ENCODE peak calls at places on chromosomes 16 and 17, in four cellular contexts. X, Z, R and G are unnamed samples. For H3K9me3, the result is how much of the 10 kb centered on the place peaks cover.

GRCh38 chr17:76382803-76383644 is 1.4 kb upstream of the SPHK1 start:
- DNase-seq in X (no peak), Z (no peak), R (no peak), G (peak)

GRCh38 chr17:64614266-64615011 is 47.7 kb downstream of the SMURF2 start:
- DNase-seq in X (no peak), Z (no peak), R (no peak), G (no peak)

GRCh38 chr17:39772415-39772814 is 34.7 kb downstream of the GRB7 start:
- DNase-seq in X (no peak), Z (no peak), R (no peak), G (no peak)

GRCh38 chr17:76458580-76459490 is 5.9 kb upstream of the UBE2O start:
- DNase-seq in X (no peak), Z (no peak), R (peak), G (no peak)

GRCh38 chr16:14151256-14152030 is 80.3 kb downstream of the MRTFB start:
- DNase-seq in X (no peak), Z (no peak), R (peak), G (no peak)

GRCh38 chr16:85211247-85211910 is 99.1 kb upstream of the CIBAR2 start:
- DNase-seq in X (no peak), Z (no peak), R (no peak), G (no peak)

GRCh38 chr17:31571124-31571892 is 179.8 kb downstream of the RAB11FIP4 start:
- DNase-seq in X (no peak), Z (peak), R (peak), G (no peak)

GRCh38 chr17:38451840-38452529 is 23.7 kb downstream of the ARHGAP23 start:
- DNase-seq in X (no peak), Z (no peak), R (peak), G (no peak)

GRCh38 chr17:4208228-4208627 is 55.6 kb downstream of the ANKFY1 start:
- DNase-seq in X (no peak), Z (no peak), R (no peak), G (no peak)

GRCh38 chr16:63346000-63346399 is 1309.8 kb upstream of the CDH8 start:
- DNase-seq in X (no peak), Z (no peak), R (no peak), G (no peak)

GRCh38 chr16:80260906-80261311 is 279.9 kb upstream of the DYNLRB2 start:
- DNase-seq in X (no peak), Z (no peak), R (no peak), G (no peak)

GRCh38 chr17:41678411-41678906 is 10.2 kb upstream of the EIF1 start:
- DNase-seq in X (no peak), Z (peak), R (no peak), G (no peak)

GRCh38 chr16:1343428-1344242 is 8.0 kb downstream of the TSR3 start:
- DNase-seq in X (no peak), Z (no peak), R (no peak), G (no peak)

GRCh38 chr17:3915642-3916012 is 638 bp downstream of the P2RX1 start:
- DNase-seq in X (no peak), Z (no peak), R (no peak), G (no peak)

GRCh38 chr17:40092581-40092980 is 7.8 kb downstream of the NR1D1 start:
- DNase-seq in X (no peak), Z (no peak), R (no peak), G (no peak)

GRCh38 chr17:28950017-28950751 is 1.1 kb downstream of the PHF12 start:
- DNase-seq in X (no peak), Z (peak), R (peak), G (peak)

GRCh38 chr16:77219437-77219836 is 20.2 kb downstream of the SYCE1L start:
- DNase-seq in X (no peak), Z (no peak), R (no peak), G (no peak)

GRCh38 chr16:77225182-77225581 is 26.0 kb downstream of the SYCE1L start:
- DNase-seq in X (no peak), Z (no peak), R (no peak), G (no peak)

GRCh38 chr16:77220427-77220826 is 21.2 kb downstream of the SYCE1L start:
- DNase-seq in X (no peak), Z (no peak), R (no peak), G (no peak)

GRCh38 chr16:77223184-77223583 is 24.0 kb downstream of the SYCE1L start:
- DNase-seq in X (no peak), Z (no peak), R (no peak), G (no peak)

DNA sequence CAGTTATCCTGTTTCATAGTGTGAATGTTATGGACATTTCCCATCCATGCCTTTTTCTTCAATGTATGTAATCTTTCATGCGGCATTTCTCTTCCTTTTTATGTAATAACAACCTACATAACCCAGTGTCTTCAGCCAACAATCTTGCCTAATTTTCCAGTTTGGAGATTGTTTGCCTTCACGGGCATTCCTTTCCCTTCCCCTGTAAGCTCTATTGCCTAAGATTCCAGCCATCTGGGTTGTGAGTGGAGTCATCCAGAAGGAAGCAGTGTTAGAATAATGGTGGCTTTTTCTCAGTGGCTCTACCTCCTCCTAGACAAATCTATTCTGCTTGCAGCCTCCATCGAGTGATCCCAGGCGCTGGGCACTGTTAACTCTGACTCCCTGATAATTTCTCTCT is 22.3 kb downstream of the SYCE1L start:
- DNase-seq in X (no peak), Z (no peak), R (no peak), G (no peak)
- TF ChIP-seq CTCF in X (no peak), Z (no peak), R (no peak), G (no peak)

GRCh38 chr17:22492331-22492730 is 800.0 kb downstream of the KCNJ18 start:
- DNase-seq in X (no peak), Z (no peak), R (no peak), G (no peak)

GRCh38 chr17:22484826-22485225 is 792.5 kb downstream of the KCNJ18 start:
- DNase-seq in X (no peak), Z (no peak), R (no peak), G (no peak)

DNA sequence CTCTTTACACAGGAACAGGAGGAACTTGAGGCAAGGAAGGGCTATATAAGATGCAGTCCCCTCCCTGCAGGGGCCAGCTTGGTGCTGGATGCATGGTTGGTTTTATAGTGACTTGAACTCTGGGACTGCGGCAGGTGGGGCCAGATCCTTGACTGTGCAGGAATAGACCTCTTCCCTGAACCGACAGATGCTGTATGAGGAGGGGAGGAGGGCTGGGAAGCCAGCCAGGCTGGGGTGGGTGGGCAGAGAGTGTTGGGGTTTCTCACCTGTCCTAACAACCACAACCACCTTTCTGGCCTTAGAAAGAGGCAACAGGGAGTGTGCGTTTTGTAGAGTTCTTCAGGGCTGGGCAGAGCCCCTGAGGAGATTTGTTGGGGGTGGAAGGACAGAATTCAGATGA is 798.1 kb downstream of the KCNJ18 start:
- DNase-seq in X (no peak), Z (no peak), R (no peak), G (no peak)
- H3K9me3 ChIP-seq in X (under half), Z (under half), R (under half), G (under half)

DNA sequence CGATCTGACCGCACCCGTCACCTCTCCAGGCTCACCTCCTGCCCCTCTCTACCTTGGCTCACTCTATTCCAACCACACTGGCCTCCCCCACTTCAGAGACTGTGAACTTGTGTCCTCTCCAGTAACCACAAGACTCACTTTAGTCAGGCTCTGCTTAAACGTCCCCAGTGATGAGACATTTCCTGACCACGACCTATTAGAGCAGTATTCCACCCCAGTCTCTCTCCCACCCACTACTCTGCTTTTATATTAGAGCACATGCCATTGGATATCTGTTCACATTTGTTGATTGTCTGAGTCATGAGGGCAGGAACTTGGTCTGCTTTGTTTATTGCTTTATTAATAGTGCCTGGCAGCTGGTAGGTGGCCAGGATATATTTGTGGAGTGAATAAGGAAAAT is 20.1 kb downstream of the COX11 start:
- DNase-seq in X (peak), Z (no peak), R (no peak), G (no peak)
- TF ChIP-seq CTCF in X (no peak), Z (no peak), R (no peak), G (no peak)

GRCh38 chr16:35144212-35144932 is 1685.0 kb downstream of the TP53TG3F start:
- DNase-seq in X (no peak), Z (no peak), R (no peak), G (peak)
- H3K9me3 ChIP-seq in X (under half), Z (under half), R (under half), G (under half)

DNA sequence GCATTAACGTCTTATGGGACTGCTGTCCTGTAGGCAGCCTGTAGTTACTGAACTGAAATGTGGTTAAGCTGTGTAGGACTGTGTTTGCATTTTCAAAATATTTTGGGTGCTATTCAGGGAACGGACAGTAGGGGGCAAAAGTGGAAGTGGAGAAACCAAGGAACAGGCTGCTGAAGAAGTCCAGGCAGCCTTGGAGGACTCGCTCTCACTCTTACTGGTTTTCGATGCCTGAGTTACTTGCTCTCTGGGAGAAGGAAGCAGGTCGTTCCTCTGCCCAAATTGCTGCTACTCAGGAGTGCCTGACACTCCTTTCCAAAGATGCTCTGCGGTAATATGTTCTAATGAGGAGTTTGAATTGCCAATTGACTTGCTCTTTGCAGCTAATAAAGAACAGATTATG is 64.5 kb upstream of the RBFOX1 start:
- DNase-seq in X (no peak), Z (no peak), R (no peak), G (no peak)
- TF ChIP-seq CTCF in X (peak), Z (peak), R (peak), G (peak)

DNA sequence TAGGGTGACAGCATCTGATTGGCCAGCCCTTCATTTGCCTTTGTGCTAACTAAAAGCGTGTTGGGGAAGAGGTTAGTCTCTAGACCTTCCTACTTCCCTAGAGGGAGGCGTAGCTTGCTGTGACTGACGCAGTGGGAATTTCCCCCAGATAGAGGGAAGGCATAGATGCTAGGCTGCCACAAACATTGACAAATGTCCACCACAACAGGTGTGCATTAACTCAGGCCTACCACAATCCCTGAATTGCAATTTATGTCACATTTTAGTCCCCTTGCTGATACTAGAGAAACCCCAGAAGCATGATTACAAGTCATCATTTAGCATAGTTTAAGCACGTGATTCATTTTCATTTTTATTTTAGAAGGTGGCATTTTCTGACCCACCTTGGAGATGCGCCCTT is 76.3 kb upstream of the WSB1 start:
- DNase-seq in X (no peak), Z (no peak), R (no peak), G (no peak)
- H3K9me3 ChIP-seq in X (under half), Z (under half), R (under half), G (under half)

GRCh38 chr16:11405331-11406176 is 60.3 kb downstream of the RMI2 start:
- DNase-seq in X (no peak), Z (no peak), R (no peak), G (no peak)
- TF ChIP-seq CTCF in X (peak), Z (no peak), R (peak), G (peak)

DNA sequence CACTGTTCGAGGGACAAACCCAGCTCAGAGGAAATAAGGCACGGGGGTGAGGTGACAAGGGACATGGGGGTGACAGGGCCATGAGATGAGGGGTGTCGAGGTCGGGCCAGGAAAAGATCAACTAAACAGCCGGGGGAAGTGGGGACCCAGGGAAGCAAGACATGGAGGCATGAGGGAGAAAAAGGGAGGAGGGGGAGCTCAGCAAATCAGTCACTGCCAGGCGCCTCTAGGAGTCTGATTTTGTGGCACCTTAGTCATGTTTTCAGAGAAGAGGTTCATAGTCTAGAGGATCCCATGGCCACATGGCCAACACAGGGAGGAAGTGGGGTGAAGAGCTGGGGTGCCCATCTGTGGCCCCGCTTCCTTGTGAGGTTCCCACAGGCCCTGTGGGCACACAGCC is 814.5 kb downstream of the KCNJ18 start:
- DNase-seq in X (no peak), Z (no peak), R (no peak), G (no peak)
- H3K9me3 ChIP-seq in X (under half), Z (under half), R (under half), G (under half)